ENCODE peak calls at places on chromosomes 7 and 10, in ten cellular contexts. One of them, this sample, is unnamed.

GRCh38 chr10:34864156-34865075 is 49.3 kb upstream of the PARD3 start:
- DNase-seq in transverse colon: no peak
- DNase-seq in esophagus squamous epithelium: no peak
- DNase-seq in tibial nerve: no peak
- DNase-seq in spleen: no peak
- DNase-seq in suprapubic skin: no peak
- DNase-seq in gastrocnemius medialis: no peak
- DNase-seq in Peyer's patch: no peak
- DNase-seq in A549: no peak
- DNase-seq in heart left ventricle: no peak
- DNase-seq in this sample: no peak

GRCh38 chr7:322111-322671 is 32.2 kb downstream of the FOXL3 start:
- DNase-seq in tibial nerve: peak
- DNase-seq in esophagus squamous epithelium: no peak
- DNase-seq in Peyer's patch: peak
- DNase-seq in spleen: peak
- DNase-seq in gastrocnemius medialis: peak
- DNase-seq in suprapubic skin: no peak
- DNase-seq in A549: peak
- DNase-seq in transverse colon: peak
- DNase-seq in heart left ventricle: peak
- DNase-seq in this sample: peak

GRCh38 chr7:1512781-1513656 is 8.8 kb upstream of the INTS1 start:
- DNase-seq in spleen: peak
- DNase-seq in Peyer's patch: peak
- DNase-seq in suprapubic skin: no peak
- DNase-seq in tibial nerve: peak
- DNase-seq in gastrocnemius medialis: peak
- DNase-seq in heart left ventricle: peak
- DNase-seq in esophagus squamous epithelium: no peak
- DNase-seq in transverse colon: no peak
- DNase-seq in A549: peak
- DNase-seq in this sample: no peak

GRCh38 chr10:103184615-103185014 is 8.5 kb downstream of the NT5C2 start:
- DNase-seq in transverse colon: no peak
- DNase-seq in tibial nerve: no peak
- DNase-seq in A549: no peak
- DNase-seq in spleen: no peak
- DNase-seq in gastrocnemius medialis: no peak
- DNase-seq in esophagus squamous epithelium: no peak
- DNase-seq in suprapubic skin: no peak
- DNase-seq in heart left ventricle: no peak
- DNase-seq in Peyer's patch: no peak
- DNase-seq in this sample: no peak

GRCh38 chr10:30447125-30447799 is 13.3 kb downstream of the MAP3K8 start:
- DNase-seq in heart left ventricle: no peak
- DNase-seq in suprapubic skin: no peak
- DNase-seq in transverse colon: no peak
- DNase-seq in esophagus squamous epithelium: no peak
- DNase-seq in spleen: no peak
- DNase-seq in A549: no peak
- DNase-seq in gastrocnemius medialis: no peak
- DNase-seq in Peyer's patch: no peak
- DNase-seq in tibial nerve: no peak
- DNase-seq in this sample: no peak

GRCh38 chr10:118737594-118738302 is 17.0 kb downstream of the CACUL1 start:
- DNase-seq in transverse colon: no peak
- DNase-seq in Peyer's patch: no peak
- DNase-seq in A549: no peak
- DNase-seq in spleen: no peak
- DNase-seq in suprapubic skin: no peak
- DNase-seq in esophagus squamous epithelium: no peak
- DNase-seq in gastrocnemius medialis: no peak
- DNase-seq in tibial nerve: no peak
- DNase-seq in heart left ventricle: no peak
- DNase-seq in this sample: no peak

GRCh38 chr10:71643904-71644303 is 75.7 kb downstream of the C10orf105 start:
- DNase-seq in tibial nerve: no peak
- DNase-seq in gastrocnemius medialis: no peak
- DNase-seq in transverse colon: no peak
- DNase-seq in spleen: no peak
- DNase-seq in A549: no peak
- DNase-seq in heart left ventricle: no peak
- DNase-seq in suprapubic skin: no peak
- DNase-seq in Peyer's patch: no peak
- DNase-seq in esophagus squamous epithelium: no peak
- DNase-seq in this sample: no peak

GRCh38 chr7:151157645-151158329 is 9.7 kb downstream of the GBX1 start:
- DNase-seq in suprapubic skin: no peak
- DNase-seq in Peyer's patch: no peak
- DNase-seq in heart left ventricle: no peak
- DNase-seq in tibial nerve: no peak
- DNase-seq in A549: peak
- DNase-seq in spleen: no peak
- DNase-seq in transverse colon: peak
- DNase-seq in gastrocnemius medialis: no peak
- DNase-seq in esophagus squamous epithelium: no peak
- DNase-seq in this sample: no peak

GRCh38 chr7:92550194-92550593 is 21.6 kb downstream of the RBM48 start:
- DNase-seq in suprapubic skin: no peak
- DNase-seq in spleen: no peak
- DNase-seq in heart left ventricle: no peak
- DNase-seq in tibial nerve: no peak
- DNase-seq in Peyer's patch: no peak
- DNase-seq in esophagus squamous epithelium: no peak
- DNase-seq in gastrocnemius medialis: no peak
- DNase-seq in A549: no peak
- DNase-seq in transverse colon: no peak
- DNase-seq in this sample: no peak

GRCh38 chr7:149856-150636 is 42.3 kb upstream of the FAM20C start:
- DNase-seq in suprapubic skin: peak
- DNase-seq in heart left ventricle: peak
- DNase-seq in esophagus squamous epithelium: no peak
- DNase-seq in tibial nerve: peak
- DNase-seq in spleen: peak
- DNase-seq in A549: no peak
- DNase-seq in gastrocnemius medialis: peak
- DNase-seq in transverse colon: peak
- DNase-seq in Peyer's patch: no peak
- DNase-seq in this sample: no peak

GRCh38 chr10:121309164-121309563 is 289.1 kb downstream of the FGFR2 start:
- DNase-seq in suprapubic skin: no peak
- DNase-seq in Peyer's patch: no peak
- DNase-seq in A549: no peak
- DNase-seq in heart left ventricle: no peak
- DNase-seq in spleen: no peak
- DNase-seq in tibial nerve: no peak
- DNase-seq in gastrocnemius medialis: no peak
- DNase-seq in transverse colon: no peak
- DNase-seq in esophagus squamous epithelium: no peak
- DNase-seq in this sample: no peak

GRCh38 chr7:135204271-135204872 is 7.0 kb downstream of the WDR91 start:
- DNase-seq in Peyer's patch: no peak
- DNase-seq in gastrocnemius medialis: no peak
- DNase-seq in heart left ventricle: no peak
- DNase-seq in esophagus squamous epithelium: no peak
- DNase-seq in A549: no peak
- DNase-seq in transverse colon: no peak
- DNase-seq in tibial nerve: no peak
- DNase-seq in spleen: no peak
- DNase-seq in suprapubic skin: no peak
- DNase-seq in this sample: no peak

GRCh38 chr7:154584352-154585252 is 418.3 kb downstream of the PAXIP1 start:
- DNase-seq in esophagus squamous epithelium: no peak
- DNase-seq in spleen: no peak
- DNase-seq in suprapubic skin: no peak
- DNase-seq in tibial nerve: no peak
- DNase-seq in gastrocnemius medialis: no peak
- DNase-seq in A549: peak
- DNase-seq in Peyer's patch: no peak
- DNase-seq in heart left ventricle: no peak
- DNase-seq in transverse colon: no peak
- DNase-seq in this sample: no peak
- TF ChIP-seq CTCF in esophagus squamous epithelium: no peak
- TF ChIP-seq CTCF in spleen: no peak
- TF ChIP-seq CTCF in suprapubic skin: no peak
- TF ChIP-seq CTCF in tibial nerve: no peak
- TF ChIP-seq CTCF in gastrocnemius medialis: peak
- TF ChIP-seq CTCF in A549: peak
- TF ChIP-seq CTCF in Peyer's patch: no peak
- TF ChIP-seq CTCF in heart left ventricle: no peak
- TF ChIP-seq CTCF in transverse colon: peak
- TF ChIP-seq CTCF in this sample: no peak

GRCh38 chr7:86660950-86661462 is 17.3 kb downstream of the GRM3 start:
- DNase-seq in heart left ventricle: no peak
- DNase-seq in esophagus squamous epithelium: no peak
- DNase-seq in gastrocnemius medialis: no peak
- DNase-seq in tibial nerve: no peak
- DNase-seq in spleen: no peak
- DNase-seq in suprapubic skin: no peak
- DNase-seq in Peyer's patch: no peak
- DNase-seq in transverse colon: no peak
- DNase-seq in A549: no peak
- DNase-seq in this sample: no peak

GRCh38 chr7:86667732-86668131 is 24.0 kb downstream of the GRM3 start:
- DNase-seq in A549: no peak
- DNase-seq in heart left ventricle: no peak
- DNase-seq in gastrocnemius medialis: no peak
- DNase-seq in esophagus squamous epithelium: no peak
- DNase-seq in Peyer's patch: no peak
- DNase-seq in spleen: no peak
- DNase-seq in tibial nerve: no peak
- DNase-seq in suprapubic skin: no peak
- DNase-seq in transverse colon: no peak
- DNase-seq in this sample: no peak

GRCh38 chr7:86664991-86665390 is 21.3 kb downstream of the GRM3 start:
- DNase-seq in suprapubic skin: no peak
- DNase-seq in A549: no peak
- DNase-seq in esophagus squamous epithelium: no peak
- DNase-seq in tibial nerve: no peak
- DNase-seq in gastrocnemius medialis: no peak
- DNase-seq in spleen: no peak
- DNase-seq in transverse colon: no peak
- DNase-seq in heart left ventricle: no peak
- DNase-seq in Peyer's patch: no peak
- DNase-seq in this sample: no peak

GRCh38 chr7:86665669-86666068 is 22.0 kb downstream of the GRM3 start:
- DNase-seq in transverse colon: no peak
- DNase-seq in Peyer's patch: no peak
- DNase-seq in spleen: no peak
- DNase-seq in esophagus squamous epithelium: no peak
- DNase-seq in A549: no peak
- DNase-seq in gastrocnemius medialis: no peak
- DNase-seq in tibial nerve: no peak
- DNase-seq in heart left ventricle: no peak
- DNase-seq in suprapubic skin: no peak
- DNase-seq in this sample: no peak

DNA sequence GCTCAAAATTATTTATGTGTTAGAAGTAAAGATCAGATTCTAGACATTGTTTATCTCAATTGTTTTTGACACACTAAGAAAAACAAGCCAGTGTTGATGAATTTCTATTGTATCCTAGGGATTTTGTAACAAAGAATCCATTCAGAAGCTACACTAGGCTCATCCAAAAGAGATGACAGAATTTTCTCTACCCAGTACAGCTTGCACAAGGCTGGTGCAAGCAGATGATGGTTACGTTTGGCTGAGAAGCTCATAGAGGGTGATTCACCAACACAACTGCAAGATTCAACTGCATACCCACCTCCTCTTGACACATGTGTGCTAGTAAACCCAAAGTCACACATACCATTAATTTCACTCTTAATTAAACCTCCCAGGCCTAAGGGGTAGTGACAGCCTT is 20.8 kb downstream of the GRM3 start:
- DNase-seq in heart left ventricle: no peak
- DNase-seq in gastrocnemius medialis: no peak
- DNase-seq in spleen: no peak
- DNase-seq in Peyer's patch: no peak
- DNase-seq in tibial nerve: no peak
- DNase-seq in A549: no peak
- DNase-seq in suprapubic skin: no peak
- DNase-seq in transverse colon: no peak
- DNase-seq in esophagus squamous epithelium: no peak
- DNase-seq in this sample: no peak
- TF ChIP-seq POLR2A in heart left ventricle: no peak
- TF ChIP-seq POLR2A in gastrocnemius medialis: no peak
- TF ChIP-seq POLR2A in spleen: no peak
- TF ChIP-seq POLR2A in Peyer's patch: no peak
- TF ChIP-seq POLR2A in tibial nerve: no peak
- TF ChIP-seq POLR2A in A549: no peak
- TF ChIP-seq POLR2A in suprapubic skin: no peak
- TF ChIP-seq POLR2A in transverse colon: no peak
- TF ChIP-seq POLR2A in esophagus squamous epithelium: no peak
- TF ChIP-seq POLR2A in this sample: no peak

DNA sequence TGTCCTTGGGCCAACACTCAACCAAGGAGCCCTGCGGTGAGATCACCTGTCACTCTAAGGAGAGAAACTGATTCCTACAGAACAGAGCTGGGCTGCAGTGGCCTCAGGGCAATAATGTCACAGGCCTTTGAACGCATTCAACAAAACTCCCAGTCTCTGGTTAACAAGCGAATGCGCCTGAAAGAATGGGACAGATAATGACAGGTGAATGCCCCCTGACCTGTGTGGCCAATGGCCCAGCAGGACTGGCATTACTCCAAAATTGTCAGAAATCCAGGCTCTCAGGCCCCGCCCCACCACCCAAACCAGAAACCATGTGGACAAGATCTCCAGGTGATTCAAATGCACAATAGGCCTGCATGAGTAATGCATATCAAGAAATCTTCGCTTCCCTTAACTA is 277.7 kb upstream of the KLF6 start:
- DNase-seq in Peyer's patch: no peak
- DNase-seq in suprapubic skin: no peak
- DNase-seq in gastrocnemius medialis: no peak
- DNase-seq in esophagus squamous epithelium: no peak
- DNase-seq in tibial nerve: no peak
- DNase-seq in heart left ventricle: no peak
- DNase-seq in A549: no peak
- DNase-seq in spleen: no peak
- DNase-seq in transverse colon: no peak
- DNase-seq in this sample: no peak
- H3K27ac ChIP-seq in Peyer's patch: peak
- H3K27ac ChIP-seq in suprapubic skin: peak
- H3K27ac ChIP-seq in gastrocnemius medialis: peak
- H3K27ac ChIP-seq in esophagus squamous epithelium: peak
- H3K27ac ChIP-seq in tibial nerve: no peak
- H3K27ac ChIP-seq in heart left ventricle: no peak
- H3K27ac ChIP-seq in A549: no peak
- H3K27ac ChIP-seq in spleen: peak
- H3K27ac ChIP-seq in transverse colon: peak
- H3K27ac ChIP-seq in this sample: no peak

DNA sequence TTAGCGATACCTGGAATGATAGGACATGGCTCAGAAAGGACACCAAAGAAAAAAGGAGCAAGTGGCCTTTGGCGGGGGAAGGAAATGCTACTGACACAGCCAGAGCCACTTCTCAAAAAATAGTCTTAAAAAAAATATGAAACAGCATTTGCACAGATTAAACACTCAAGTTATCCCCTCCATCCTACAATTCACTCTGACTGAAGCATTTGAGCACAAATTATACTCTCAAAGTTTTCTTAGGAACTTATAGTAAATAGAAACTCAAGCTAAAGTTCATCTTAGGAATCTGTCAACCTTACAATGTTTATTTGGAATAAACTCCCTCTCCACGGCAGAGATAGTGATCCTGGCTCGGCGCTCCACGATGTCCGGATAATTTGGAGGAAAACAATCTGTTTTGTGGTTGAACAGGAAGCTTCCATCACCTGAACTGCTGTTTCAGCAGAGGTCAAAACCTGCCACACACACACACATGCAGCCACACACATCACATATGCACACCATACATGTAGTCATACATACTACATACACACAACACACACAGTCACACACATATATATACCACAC is 79.8 kb downstream of the C7orf25 start:
- DNase-seq in gastrocnemius medialis: no peak
- DNase-seq in A549: no peak
- DNase-seq in tibial nerve: no peak
- DNase-seq in transverse colon: no peak
- DNase-seq in spleen: no peak
- DNase-seq in Peyer's patch: no peak
- DNase-seq in esophagus squamous epithelium: no peak
- DNase-seq in suprapubic skin: no peak
- DNase-seq in heart left ventricle: no peak
- DNase-seq in this sample: no peak
- TF ChIP-seq CTCF in gastrocnemius medialis: no peak
- TF ChIP-seq CTCF in A549: no peak
- TF ChIP-seq CTCF in tibial nerve: no peak
- TF ChIP-seq CTCF in transverse colon: no peak
- TF ChIP-seq CTCF in spleen: no peak
- TF ChIP-seq CTCF in Peyer's patch: no peak
- TF ChIP-seq CTCF in esophagus squamous epithelium: no peak
- TF ChIP-seq CTCF in suprapubic skin: no peak
- TF ChIP-seq CTCF in heart left ventricle: no peak
- TF ChIP-seq CTCF in this sample: no peak

This sample was measured in ovary.